ENCODE peak calls at places on chromosomes 3 and 15, in six cellular contexts. One of them, this sample, is unnamed.

GRCh38 chr15:72796210-72796514 is 12.6 kb upstream of the ADPGK start:
- DNase-seq in cardiac fibroblast: no peak
- DNase-seq in left ventricle myocardium inferior: no peak
- DNase-seq in immature natural killer cell: no peak
- DNase-seq in NCI-H446: no peak
- DNase-seq in lung: no peak
- DNase-seq in this sample: no peak

GRCh38 chr15:85755942-85756341 is 38.8 kb downstream of the KLHL25 start:
- DNase-seq in cardiac fibroblast: no peak
- DNase-seq in left ventricle myocardium inferior: no peak
- DNase-seq in immature natural killer cell: no peak
- DNase-seq in NCI-H446: no peak
- DNase-seq in lung: no peak
- DNase-seq in this sample: no peak

GRCh38 chr15:38883987-38884386 is 319.4 kb upstream of the RASGRP1 start:
- DNase-seq in cardiac fibroblast: peak
- DNase-seq in left ventricle myocardium inferior: no peak
- DNase-seq in immature natural killer cell: no peak
- DNase-seq in NCI-H446: no peak
- DNase-seq in lung: no peak
- DNase-seq in this sample: no peak

GRCh38 chr3:23763040-23763477 is 42.7 kb upstream of the UBE2E1 start:
- DNase-seq in cardiac fibroblast: peak
- DNase-seq in left ventricle myocardium inferior: peak
- DNase-seq in immature natural killer cell: no peak
- DNase-seq in NCI-H446: no peak
- DNase-seq in lung: no peak
- DNase-seq in this sample: no peak

GRCh38 chr3:188092648-188093047 is 61.3 kb upstream of the LPP start:
- DNase-seq in cardiac fibroblast: no peak
- DNase-seq in left ventricle myocardium inferior: no peak
- DNase-seq in immature natural killer cell: no peak
- DNase-seq in NCI-H446: no peak
- DNase-seq in lung: no peak
- DNase-seq in this sample: no peak

GRCh38 chr3:40754966-40755365 is 230.2 kb downstream of the ZNF621 start:
- DNase-seq in cardiac fibroblast: no peak
- DNase-seq in left ventricle myocardium inferior: no peak
- DNase-seq in immature natural killer cell: no peak
- DNase-seq in NCI-H446: no peak
- DNase-seq in lung: no peak
- DNase-seq in this sample: no peak

GRCh38 chr3:65479967-65480366 is 558.8 kb downstream of the MAGI1 start:
- DNase-seq in cardiac fibroblast: peak
- DNase-seq in left ventricle myocardium inferior: no peak
- DNase-seq in immature natural killer cell: no peak
- DNase-seq in NCI-H446: no peak
- DNase-seq in lung: no peak
- DNase-seq in this sample: no peak

GRCh38 chr3:127041264-127041820 is 58.4 kb downstream of the PLXNA1 start:
- DNase-seq in cardiac fibroblast: no peak
- DNase-seq in left ventricle myocardium inferior: no peak
- DNase-seq in immature natural killer cell: no peak
- DNase-seq in NCI-H446: no peak
- DNase-seq in lung: no peak
- DNase-seq in this sample: no peak

GRCh38 chr3:101195951-101196713 is 124.2 kb downstream of the IMPG2 start:
- DNase-seq in cardiac fibroblast: peak
- DNase-seq in left ventricle myocardium inferior: no peak
- DNase-seq in immature natural killer cell: no peak
- DNase-seq in NCI-H446: peak
- DNase-seq in lung: no peak
- DNase-seq in this sample: no peak

GRCh38 chr3:46406786-46407611 is at the start of the genes CCR5AS and CCRL2:
- DNase-seq in cardiac fibroblast: no peak
- DNase-seq in left ventricle myocardium inferior: peak
- DNase-seq in immature natural killer cell: peak
- DNase-seq in NCI-H446: no peak
- DNase-seq in lung: peak
- DNase-seq in this sample: no peak

GRCh38 chr3:186826316-186826977 is 16.1 kb upstream of the ADIPOQ start:
- DNase-seq in cardiac fibroblast: no peak
- DNase-seq in left ventricle myocardium inferior: no peak
- DNase-seq in immature natural killer cell: peak
- DNase-seq in NCI-H446: no peak
- DNase-seq in lung: no peak
- DNase-seq in this sample: no peak

GRCh38 chr3:143237036-143237688 is 117.6 kb downstream of the CHST2 start:
- DNase-seq in cardiac fibroblast: no peak
- DNase-seq in left ventricle myocardium inferior: no peak
- DNase-seq in immature natural killer cell: no peak
- DNase-seq in NCI-H446: peak
- DNase-seq in lung: no peak
- DNase-seq in this sample: no peak

GRCh38 chr3:40843208-40843624 is 318.5 kb downstream of the ZNF621 start:
- DNase-seq in cardiac fibroblast: no peak
- DNase-seq in left ventricle myocardium inferior: no peak
- DNase-seq in immature natural killer cell: no peak
- DNase-seq in NCI-H446: no peak
- DNase-seq in lung: no peak
- DNase-seq in this sample: no peak

This sample was measured in hypothalamus.